ENCODE peak calls at places on chromosomes 5 and 9, in four cellular contexts. Q, X, R and S are unnamed samples.

GRCh38 chr5:158513490-158514301 is 586.0 kb downstream of the EBF1 start:
- DNase-seq in R (no peak), X (no peak), Q (no peak), S (no peak)

GRCh38 chr9:22452415-22453010 is 5.9 kb downstream of the DMRTA1 start:
- DNase-seq in R (peak), Q (peak), X (no peak), S (no peak)

GRCh38 chr5:123819401-123819800 is 307.4 kb downstream of the CSNK1G3 start:
- DNase-seq in Q (no peak), R (no peak), X (no peak), S (no peak)

GRCh38 chr5:77232959-77233358 is 22.5 kb downstream of the PDE8B start:
- DNase-seq in R (no peak), Q (no peak), X (peak), S (no peak)

GRCh38 chr5:60415443-60415842 is 284.5 kb downstream of the DEPDC1B start:
- DNase-seq in X (no peak), Q (no peak), R (no peak), S (no peak)

GRCh38 chr9:12667892-12668291 is 25.3 kb upstream of the TYRP1 start:
- DNase-seq in R (no peak), Q (no peak), X (no peak), S (no peak)

GRCh38 chr5:6704361-6704851 is 8.8 kb upstream of the TENT4A start:
- DNase-seq in Q (peak), R (no peak), X (no peak), S (no peak)

GRCh38 chr9:32486839-32487562 is 39.0 kb downstream of the RIGI start:
- DNase-seq in R (no peak), X (no peak), Q (no peak), S (no peak)

GRCh38 chr5:65262094-65262493 is 219.6 kb downstream of the ADAMTS6 start:
- DNase-seq in X (no peak), Q (peak), R (no peak), S (no peak)

GRCh38 chr9:91186311-91187101 is 175.2 kb downstream of the AUH start:
- DNase-seq in X (peak), R (no peak), Q (no peak), S (no peak)

GRCh38 chr5:68369436-68370125 is 154.0 kb downstream of the PIK3R1 start:
- DNase-seq in X (no peak), R (no peak), Q (no peak), S (no peak)

GRCh38 chr5:82274343-82275266 is 3.5 kb downstream of the RPS23 start:
- DNase-seq in R (no peak), Q (no peak), X (no peak), S (no peak)

GRCh38 chr5:73447234-73448071 is 1.1 kb downstream of the FOXD1 start:
- DNase-seq in Q (peak), X (no peak), R (peak), S (no peak)

GRCh38 chr5:97788369-97788768 is 605.3 kb upstream of the RIOK2 start:
- DNase-seq in Q (no peak), R (no peak), X (no peak), S (no peak)

GRCh38 chr5:66945389-66946349 is 250.9 kb downstream of the CD180 start:
- DNase-seq in X (no peak), Q (no peak), R (no peak), S (no peak)

GRCh38 chr9:21395778-21396717 is 10.8 kb upstream of the IFNA2 start:
- DNase-seq in R (peak), Q (peak), X (peak), S (peak)

GRCh38 chr9:101705135-101705661 is 33.2 kb downstream of the GRIN3A start:
- DNase-seq in X (no peak), R (peak), Q (peak), S (no peak)

GRCh38 chr5:148973455-148973854 is 89.4 kb downstream of the SH3TC2 start:
- DNase-seq in Q (no peak), X (no peak), R (no peak), S (no peak)

GRCh38 chr5:132781029-132781428 is 4.0 kb upstream of the SEPTIN8 start:
- DNase-seq in X (no peak), Q (no peak), R (no peak), S (no peak)

GRCh38 chr5:157266286-157267007 is 524 bp downstream of the CYFIP2 start:
- DNase-seq in Q (peak), X (peak), R (peak), S (peak)

GRCh38 chr9:82012255-82012654 is 23.7 kb downstream of the SPATA31D1 start:
- DNase-seq in X (no peak), Q (no peak), R (no peak), S (no peak)

GRCh38 chr9:32728181-32728580 is 55.2 kb upstream of the TMEM215 start:
- DNase-seq in Q (no peak), R (no peak), X (no peak), S (no peak)

GRCh38 chr9:125966959-125967711 is 220.0 kb downstream of the PBX3 start:
- DNase-seq in Q (no peak), X (no peak), R (no peak), S (no peak)